ENCODE peak calls at places on chromosomes 16 and 17, in eight cellular contexts. X is adrenal gland; E is CD4-positive, alpha-beta memory T cell; O is CD8-positive, alpha-beta memory T cell; D is iris pigment epithelial cell; Y is NCI-H748 treated with DMSO at 0.1 percent for 48 hours; B is NCI-H1092 treated with DMSO at 0.1 percent for 48 hours; K is HT1080. P is an unnamed sample.

GRCh38 chr17:45120558-45120957 is 11.8 kb downstream of the PLCD3 start:
- DNase-seq in X (no peak), E (no peak), O (no peak), D (no peak), Y (no peak), B (no peak), K (no peak), P (no peak)

GRCh38 chr17:81000089-81000630 is 8.5 kb downstream of the CHMP6 start:
- DNase-seq in X (no peak), E (no peak), O (no peak), D (no peak), Y (no peak), B (no peak), K (no peak), P (no peak)

GRCh38 chr16:73390936-73391335 is 343.0 kb upstream of the ZFHX3 start:
- DNase-seq in X (no peak), E (no peak), O (no peak), D (no peak), Y (no peak), B (no peak), K (peak), P (no peak)

GRCh38 chr17:39553326-39553945 is 54.3 kb downstream of the NEUROD2 start:
- DNase-seq in X (peak), E (no peak), O (no peak), D (peak), Y (no peak), B (no peak), K (peak), P (no peak)

GRCh38 chr16:10168258-10168657 is 14.0 kb downstream of the GRIN2A start:
- DNase-seq in X (no peak), E (no peak), O (no peak), D (no peak), Y (no peak), B (no peak), K (peak), P (no peak)

GRCh38 chr16:56269824-56270684 is 78.8 kb downstream of the GNAO1 start:
- DNase-seq in X (no peak), E (no peak), O (no peak), D (peak), Y (no peak), B (peak), K (peak), P (peak)

GRCh38 chr16:56866955-56867830 is 2.2 kb downstream of the SLC12A3 start:
- DNase-seq in X (peak), E (peak), O (peak), D (peak), Y (peak), B (peak), K (peak), P (peak)

GRCh38 chr16:59886021-59886420 is 1151.9 kb upstream of the GOT2 start:
- DNase-seq in X (peak), E (no peak), O (no peak), D (peak), Y (no peak), B (no peak), K (peak), P (no peak)

GRCh38 chr16:29990883-29991570 is 4.4 kb downstream of the HIRIP3 start:
- DNase-seq in X (no peak), E (no peak), O (no peak), D (no peak), Y (no peak), B (no peak), K (no peak), P (no peak)

GRCh38 chr17:4988168-4988567 is 693 bp upstream of the CAMTA2 start:
- DNase-seq in X (no peak), E (no peak), O (no peak), D (no peak), Y (no peak), B (no peak), K (no peak), P (no peak)

GRCh38 chr17:78527345-78527744 is 49.9 kb downstream of the DNAH17 start:
- DNase-seq in X (no peak), E (no peak), O (no peak), D (no peak), Y (no peak), B (no peak), K (no peak), P (no peak)

GRCh38 chr16:3027983-3028715 is 4.3 kb downstream of the THOC6 start:
- DNase-seq in X (peak), E (peak), O (peak), D (peak), Y (peak), B (peak), K (peak), P (peak)

GRCh38 chr16:1771072-1771863 is at the start of gene NME3:
- DNase-seq in X (peak), E (peak), O (peak), D (peak), Y (no peak), B (peak), K (no peak), P (peak)

GRCh38 chr16:28522792-28523191 is 16.0 kb downstream of the NUPR1 start:
- DNase-seq in X (no peak), E (no peak), O (no peak), D (no peak), Y (no peak), B (no peak), K (no peak), P (no peak)

P was measured in transverse colon.